ENCODE peak calls at places on chromosomes 7 and 10, in five cellular contexts. One of them, this sample, is unnamed.

GRCh38 chr7:148380581-148381419 is 209.8 kb upstream of the C7orf33 start:
- DNase-seq in neural progenitor cell: no peak
- DNase-seq in IMR-90: no peak
- DNase-seq in cardiac muscle cell: no peak
- DNase-seq in GM23248: no peak
- DNase-seq in this sample: no peak

GRCh38 chr10:124123141-124123540 is 29.7 kb upstream of the CHST15 start:
- DNase-seq in neural progenitor cell: no peak
- DNase-seq in GM23248: no peak
- DNase-seq in IMR-90: no peak
- DNase-seq in cardiac muscle cell: no peak
- DNase-seq in this sample: no peak

GRCh38 chr10:100827819-100828743 is 82.7 kb downstream of the PAX2 start:
- DNase-seq in cardiac muscle cell: no peak
- DNase-seq in GM23248: peak; percentile 64
- DNase-seq in neural progenitor cell: peak; percentile 92
- DNase-seq in IMR-90: no peak
- DNase-seq in this sample: no peak

GRCh38 chr10:71431216-71431944 is 34.7 kb downstream of the CDH23 start:
- DNase-seq in neural progenitor cell: no peak
- DNase-seq in cardiac muscle cell: no peak
- DNase-seq in IMR-90: no peak
- DNase-seq in GM23248: no peak
- DNase-seq in this sample: peak; percentile 24

GRCh38 chr7:83072576-83073517 is 89.8 kb downstream of the PCLO start:
- DNase-seq in cardiac muscle cell: no peak
- DNase-seq in IMR-90: no peak
- DNase-seq in neural progenitor cell: no peak
- DNase-seq in GM23248: peak; percentile 2
- DNase-seq in this sample: no peak

GRCh38 chr10:112227331-112227961 is 43.9 kb upstream of the GPAM start:
- DNase-seq in cardiac muscle cell: peak; percentile 63
- DNase-seq in GM23248: peak; percentile 74
- DNase-seq in IMR-90: no peak
- DNase-seq in neural progenitor cell: no peak
- DNase-seq in this sample: no peak

GRCh38 chr7:132298782-132299181 is 277.5 kb downstream of the PLXNA4 start:
- DNase-seq in neural progenitor cell: no peak
- DNase-seq in IMR-90: peak; percentile 43
- DNase-seq in GM23248: peak; percentile 68
- DNase-seq in cardiac muscle cell: peak; percentile 61
- DNase-seq in this sample: no peak

GRCh38 chr7:120877706-120878105 is 19.8 kb upstream of the TSPAN12 start:
- DNase-seq in GM23248: peak; percentile 30
- DNase-seq in neural progenitor cell: no peak
- DNase-seq in IMR-90: no peak
- DNase-seq in cardiac muscle cell: no peak
- DNase-seq in this sample: no peak

GRCh38 chr7:98400538-98401427 is at the start of gene BAIAP2L1:
- DNase-seq in IMR-90: peak; percentile 49
- DNase-seq in neural progenitor cell: peak; percentile 96
- DNase-seq in GM23248: peak; percentile 67
- DNase-seq in cardiac muscle cell: peak; percentile 72
- DNase-seq in this sample: peak; percentile 91

GRCh38 chr10:3538850-3539531 is 246.0 kb downstream of the KLF6 start:
- DNase-seq in GM23248: peak; percentile 99
- DNase-seq in neural progenitor cell: peak; percentile 11
- DNase-seq in IMR-90: peak; percentile 97
- DNase-seq in cardiac muscle cell: peak; percentile 96
- DNase-seq in this sample: no peak

GRCh38 chr7:88306590-88307048 is at the start of gene STEAP4:
- DNase-seq in cardiac muscle cell: peak; percentile 91
- DNase-seq in GM23248: peak; percentile 77
- DNase-seq in IMR-90: peak; percentile 0
- DNase-seq in neural progenitor cell: peak; percentile 71
- DNase-seq in this sample: peak; percentile 74

GRCh38 chr7:41491752-41492405 is 211.0 kb downstream of the INHBA start:
- DNase-seq in cardiac muscle cell: peak; percentile 36
- DNase-seq in GM23248: no peak
- DNase-seq in IMR-90: peak; percentile 63
- DNase-seq in neural progenitor cell: no peak
- DNase-seq in this sample: no peak

GRCh38 chr7:19060870-19061269 is 56.6 kb downstream of the TWIST1 start:
- DNase-seq in IMR-90: peak; percentile 6
- DNase-seq in neural progenitor cell: no peak
- DNase-seq in GM23248: peak; percentile 75
- DNase-seq in cardiac muscle cell: peak; percentile 31
- DNase-seq in this sample: no peak

GRCh38 chr7:45238806-45239205 is 81.2 kb downstream of the RAMP3 start:
- DNase-seq in neural progenitor cell: no peak
- DNase-seq in IMR-90: no peak
- DNase-seq in cardiac muscle cell: no peak
- DNase-seq in GM23248: no peak
- DNase-seq in this sample: no peak

GRCh38 chr10:31520982-31521381 is 202.0 kb downstream of the ZEB1 start:
- DNase-seq in IMR-90: no peak
- DNase-seq in GM23248: no peak
- DNase-seq in neural progenitor cell: no peak
- DNase-seq in cardiac muscle cell: no peak
- DNase-seq in this sample: no peak

GRCh38 chr10:11793762-11794479 is 29.2 kb upstream of the PROSER2 start:
- DNase-seq in cardiac muscle cell: peak; percentile 26
- DNase-seq in neural progenitor cell: no peak
- DNase-seq in GM23248: peak; percentile 65
- DNase-seq in IMR-90: peak; percentile 80
- DNase-seq in this sample: peak; percentile 91

GRCh38 chr10:24947304-24948097 is 4.9 kb downstream of the PRTFDC1 start:
- DNase-seq in GM23248: peak; percentile 83
- DNase-seq in cardiac muscle cell: peak; percentile 80
- DNase-seq in neural progenitor cell: no peak
- DNase-seq in IMR-90: peak; percentile 73
- DNase-seq in this sample: no peak

GRCh38 chr7:45457591-45457990 is 116.6 kb upstream of the ADCY1 start:
- DNase-seq in IMR-90: no peak
- DNase-seq in neural progenitor cell: no peak
- DNase-seq in cardiac muscle cell: no peak
- DNase-seq in GM23248: no peak
- DNase-seq in this sample: no peak

GRCh38 chr7:103889451-103889850 is 100.0 kb downstream of the RELN start:
- DNase-seq in IMR-90: no peak
- DNase-seq in neural progenitor cell: no peak
- DNase-seq in cardiac muscle cell: no peak
- DNase-seq in GM23248: no peak
- DNase-seq in this sample: no peak

GRCh38 chr7:55575733-55576132 is 3.4 kb upstream of the VOPP1 start:
- DNase-seq in GM23248: no peak
- DNase-seq in neural progenitor cell: no peak
- DNase-seq in IMR-90: no peak
- DNase-seq in cardiac muscle cell: no peak
- DNase-seq in this sample: no peak

GRCh38 chr10:59181668-59182067 is 5.2 kb downstream of the PHYHIPL start:
- DNase-seq in GM23248: peak; percentile 67
- DNase-seq in IMR-90: peak; percentile 43
- DNase-seq in neural progenitor cell: peak; percentile 69
- DNase-seq in cardiac muscle cell: peak; percentile 78
- DNase-seq in this sample: no peak

GRCh38 chr7:117673839-117674238 is 194.0 kb downstream of the CFTR start:
- DNase-seq in neural progenitor cell: no peak
- DNase-seq in IMR-90: peak; percentile 67
- DNase-seq in cardiac muscle cell: peak; percentile 75
- DNase-seq in GM23248: peak; percentile 53
- DNase-seq in this sample: no peak

GRCh38 chr7:132075573-132075972 is 500.7 kb downstream of the PLXNA4 start:
- DNase-seq in GM23248: peak; percentile 8
- DNase-seq in cardiac muscle cell: no peak
- DNase-seq in IMR-90: no peak
- DNase-seq in neural progenitor cell: no peak
- DNase-seq in this sample: no peak

GRCh38 chr7:111329367-111330234 is 232.7 kb downstream of the IMMP2L start:
- DNase-seq in cardiac muscle cell: peak; percentile 30
- DNase-seq in neural progenitor cell: no peak
- DNase-seq in IMR-90: peak; percentile 33
- DNase-seq in GM23248: peak; percentile 44
- DNase-seq in this sample: no peak

GRCh38 chr7:2777898-2778535 is 66.1 kb downstream of the GNA12 start:
- DNase-seq in IMR-90: no peak
- DNase-seq in neural progenitor cell: no peak
- DNase-seq in cardiac muscle cell: no peak
- DNase-seq in GM23248: peak; percentile 47
- DNase-seq in this sample: no peak
- H3K36me3 ChIP-seq in IMR-90: peaks cover 16% of the 10 kb centered on the region
- H3K36me3 ChIP-seq in neural progenitor cell: peaks cover 9% of the 10 kb centered on the region
- H3K36me3 ChIP-seq in cardiac muscle cell: no peaks in the 10 kb centered on the region
- H3K36me3 ChIP-seq in GM23248: no peaks in the 10 kb centered on the region
- H3K36me3 ChIP-seq in this sample: peaks cover 11% of the 10 kb centered on the region

DNA sequence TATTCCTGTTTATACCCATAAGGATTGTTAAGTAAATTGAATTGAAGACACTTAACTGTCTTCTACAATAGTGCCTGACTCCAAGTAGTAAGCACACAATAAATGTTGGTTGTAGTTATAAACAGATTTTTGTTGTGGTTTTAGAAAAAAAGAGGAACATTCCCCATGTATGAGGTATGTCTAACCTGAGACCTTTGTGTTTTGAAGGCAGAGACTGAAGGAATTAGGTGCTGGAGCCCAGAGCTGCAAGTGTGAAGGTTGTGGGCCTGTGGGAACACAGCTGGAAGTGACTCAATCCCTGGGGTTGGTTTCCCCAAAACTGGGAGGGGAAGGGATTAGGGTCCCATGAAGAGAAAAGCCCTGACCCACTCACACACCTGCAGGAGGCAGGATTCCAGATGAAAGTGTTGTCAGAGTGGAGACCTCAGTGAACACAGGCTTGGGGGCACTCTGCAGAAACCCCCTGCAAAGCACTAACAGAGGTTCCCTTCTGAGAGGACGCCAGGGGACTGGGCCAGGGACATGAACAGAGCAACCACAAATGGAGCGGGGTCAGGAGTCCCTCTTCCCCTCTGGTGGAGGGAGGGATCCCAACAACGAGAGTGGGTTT is 265.1 kb upstream of the KLF14 start:
- DNase-seq in cardiac muscle cell: no peak
- DNase-seq in IMR-90: peak; percentile 64
- DNase-seq in GM23248: no peak
- DNase-seq in neural progenitor cell: no peak
- DNase-seq in this sample: no peak
- H3K4me1 ChIP-seq in cardiac muscle cell: no peaks in the 10 kb centered on the region
- H3K4me1 ChIP-seq in IMR-90: peaks cover 15% of the 10 kb centered on the region
- H3K4me1 ChIP-seq in GM23248: peaks cover 44% of the 10 kb centered on the region
- H3K4me1 ChIP-seq in neural progenitor cell: peaks cover 3% of the 10 kb centered on the region
- H3K4me1 ChIP-seq in this sample: peaks cover 47% of the 10 kb centered on the region

DNA sequence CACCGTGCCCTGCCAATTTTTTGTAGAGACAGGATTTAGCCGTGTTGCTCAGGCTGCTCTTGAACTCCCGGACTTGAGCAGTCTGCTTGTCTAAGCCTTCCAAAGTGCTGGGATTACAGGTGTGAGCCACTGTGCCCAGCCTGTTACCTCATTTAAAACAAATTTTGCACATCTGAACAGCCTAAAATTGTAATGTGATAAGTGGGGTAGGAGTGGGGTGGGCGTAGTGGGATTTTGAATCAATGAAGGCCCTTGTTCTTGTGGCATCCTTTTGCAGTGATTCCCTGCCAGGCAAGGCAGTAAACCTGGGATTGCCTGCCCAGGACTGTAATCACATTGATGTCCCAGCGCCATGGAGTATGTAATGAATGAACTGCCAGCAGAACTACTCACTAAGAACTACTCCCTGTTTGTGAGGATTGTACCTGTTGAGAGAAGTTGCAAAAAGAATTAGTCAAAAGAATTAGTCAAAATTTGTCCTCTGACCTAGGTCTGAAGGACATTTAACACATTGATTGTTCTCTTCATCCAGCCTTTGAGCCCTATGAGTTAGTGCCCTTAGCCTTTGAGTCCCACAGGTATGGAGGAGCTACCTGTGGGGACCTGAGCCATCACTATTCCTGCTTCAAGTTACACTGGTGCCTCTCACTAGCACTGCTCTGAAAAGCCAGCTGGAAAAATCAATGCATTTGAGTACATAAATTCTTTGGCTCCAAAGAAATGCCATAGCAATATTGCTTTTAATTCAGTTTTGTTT is 5.3 kb downstream of the RPS24 start:
- DNase-seq in neural progenitor cell: no peak
- DNase-seq in cardiac muscle cell: no peak
- DNase-seq in GM23248: no peak
- DNase-seq in IMR-90: no peak
- DNase-seq in this sample: no peak
- H3K36me3 ChIP-seq in neural progenitor cell: peaks cover 41% of the 10 kb centered on the region
- H3K36me3 ChIP-seq in cardiac muscle cell: peaks cover 57% of the 10 kb centered on the region
- H3K36me3 ChIP-seq in GM23248: peaks cover 82% of the 10 kb centered on the region
- H3K36me3 ChIP-seq in IMR-90: peaks cover 63% of the 10 kb centered on the region
- H3K36me3 ChIP-seq in this sample: peaks cover 87% of the 10 kb centered on the region

DNA sequence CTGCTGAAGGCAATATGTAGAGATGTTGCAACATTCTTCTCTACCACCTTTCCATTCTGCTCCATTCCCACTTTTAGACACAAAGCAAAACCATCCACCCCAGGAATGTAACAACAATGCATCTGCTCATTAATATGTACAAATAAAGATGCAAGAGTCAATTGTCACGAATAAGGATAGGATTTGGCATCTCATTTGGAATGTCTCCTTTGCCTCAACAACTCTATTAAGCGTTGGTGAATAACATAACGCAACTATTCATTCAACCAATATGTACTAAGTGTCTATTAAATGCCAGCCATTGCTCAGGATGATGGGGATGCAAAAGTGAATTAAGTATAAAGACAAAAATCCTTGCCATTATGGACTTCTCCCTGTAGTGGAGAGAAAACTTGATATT is 152.1 kb downstream of the JAZF1 start:
- DNase-seq in GM23248: peak; percentile 27
- DNase-seq in cardiac muscle cell: no peak
- DNase-seq in neural progenitor cell: no peak
- DNase-seq in IMR-90: no peak
- DNase-seq in this sample: no peak
- H3K4me1 ChIP-seq in GM23248: peaks cover 24% of the 10 kb centered on the region
- H3K4me1 ChIP-seq in cardiac muscle cell: no peaks in the 10 kb centered on the region
- H3K4me1 ChIP-seq in neural progenitor cell: peaks cover 2% of the 10 kb centered on the region
- H3K4me1 ChIP-seq in IMR-90: peaks cover 5% of the 10 kb centered on the region
- H3K4me1 ChIP-seq in this sample: no peaks in the 10 kb centered on the region

DNA sequence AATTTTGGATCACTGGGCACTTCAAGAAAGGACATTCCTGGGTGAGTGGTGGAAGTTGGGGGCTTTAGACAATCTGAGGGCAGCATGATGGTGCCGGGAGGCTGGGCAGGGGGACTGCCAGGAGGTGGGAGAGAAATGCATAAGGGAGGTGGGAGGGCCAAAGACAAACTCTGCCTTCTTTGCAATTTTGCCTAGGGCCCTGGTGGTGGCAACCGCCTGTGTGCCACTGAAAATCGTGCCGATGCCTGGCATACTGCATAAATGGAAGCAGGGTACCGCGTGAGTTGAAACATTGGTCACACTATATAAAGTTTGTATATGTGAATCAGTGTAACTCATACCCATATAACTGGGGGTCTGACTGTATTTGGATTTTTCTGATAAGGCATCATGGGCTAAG is 3.3 kb downstream of the LUC7L2 start:
- DNase-seq in GM23248: no peak
- DNase-seq in neural progenitor cell: no peak
- DNase-seq in cardiac muscle cell: no peak
- DNase-seq in IMR-90: no peak
- DNase-seq in this sample: no peak
- H3K36me3 ChIP-seq in GM23248: peaks cover 19% of the 10 kb centered on the region
- H3K36me3 ChIP-seq in neural progenitor cell: no peaks in the 10 kb centered on the region
- H3K36me3 ChIP-seq in cardiac muscle cell: peaks cover 13% of the 10 kb centered on the region
- H3K36me3 ChIP-seq in IMR-90: peaks cover 2% of the 10 kb centered on the region
- H3K36me3 ChIP-seq in this sample: peaks cover 56% of the 10 kb centered on the region

GRCh38 chr10:95265572-95265971 is 25.2 kb downstream of the PDLIM1 start:
- DNase-seq in IMR-90: no peak
- DNase-seq in GM23248: no peak
- DNase-seq in neural progenitor cell: no peak
- DNase-seq in cardiac muscle cell: no peak
- DNase-seq in this sample: no peak
- H3K4me1 ChIP-seq in IMR-90: peaks cover 26% of the 10 kb centered on the region
- H3K4me1 ChIP-seq in GM23248: peaks cover 26% of the 10 kb centered on the region
- H3K4me1 ChIP-seq in neural progenitor cell: peaks cover 26% of the 10 kb centered on the region
- H3K4me1 ChIP-seq in cardiac muscle cell: peaks cover 26% of the 10 kb centered on the region
- H3K4me1 ChIP-seq in this sample: peaks cover 56% of the 10 kb centered on the region